ENCODE peak calls at places on chromosomes 2 and 18, in four cellular contexts. L, P, A and X are unnamed samples.

GRCh38 chr2:39631715-39632114 is 34.0 kb upstream of the TMEM178A start:
- DNase-seq in P (peak), L (no peak), A (peak), X (no peak)

GRCh38 chr2:70073493-70073892 is 13.8 kb upstream of the PCBP1 start:
- DNase-seq in A (no peak), L (no peak), P (no peak), X (no peak)

GRCh38 chr2:227363756-227364155 is 15.3 kb downstream of the TM4SF20 start:
- DNase-seq in P (no peak), A (no peak), L (no peak), X (no peak)

GRCh38 chr2:200221055-200221692 is 85.3 kb upstream of the SPATS2L start:
- DNase-seq in A (no peak), L (no peak), P (no peak), X (no peak)

GRCh38 chr18:74742573-74742972 is 144.9 kb downstream of the ZNF407 start:
- DNase-seq in L (no peak), P (no peak), A (no peak), X (no peak)

GRCh38 chr2:240556553-240557100 is 1.2 kb downstream of the ANKMY1 start:
- DNase-seq in L (no peak), P (peak), A (peak), X (no peak)

GRCh38 chr2:108409768-108410167 is 32.0 kb downstream of the SULT1C4 start:
- DNase-seq in A (no peak), L (no peak), P (no peak), X (no peak)

GRCh38 chr2:220455389-220455788 is 828.0 kb downstream of the SLC4A3 start:
- DNase-seq in A (no peak), L (no peak), P (no peak), X (no peak)

GRCh38 chr2:192146069-192147006 is 48.4 kb downstream of the TMEFF2 start:
- DNase-seq in P (no peak), A (peak), L (no peak), X (no peak)